ENCODE peak calls at places on chromosome 22, in four cellular contexts. F is stimulated activated CD4-positive, alpha-beta T cell treated with anti-CD3 and anti-CD28 coated beads, Interleukin-4, amount 100 ng/mL, for 4 hours; I is DMS79 treated with DMSO at 0.1 percent for 48 hours; B is activated CD4-positive, CD25-positive, alpha-beta regulatory T cell. C is an unnamed sample.

GRCh38 chr22:31968022-31968421 is 23.7 kb downstream of the YWHAH start:
- DNase-seq in F (no peak), I (no peak), B (no peak), C (no peak)

GRCh38 chr22:39439170-39439569 is 17.6 kb upstream of the MGAT3 start:
- DNase-seq in F (no peak), I (no peak), B (no peak), C (no peak)

GRCh38 chr22:25475554-25476022 is 88.9 kb upstream of the GRK3 start:
- DNase-seq in F (no peak), I (peak), B (no peak), C (no peak)

GRCh38 chr22:49022816-49023160 is 804.9 kb downstream of the BRD1 start:
- DNase-seq in F (no peak), I (no peak), B (no peak), C (no peak)

GRCh38 chr22:31102441-31103081 is 4.8 kb downstream of the SELENOM start:
- DNase-seq in F (no peak), I (no peak), B (no peak), C (no peak)

GRCh38 chr22:42269407-42270177 is 861 bp downstream of the TCF20 start:
- DNase-seq in F (peak), I (no peak), B (peak), C (peak)

GRCh38 chr22:17486313-17486712 is 77.0 kb upstream of the SLC25A18 start:
- DNase-seq in F (no peak), I (no peak), B (no peak), C (no peak)

GRCh38 chr22:40265783-40266182 is 80.5 kb upstream of the ADSL start:
- DNase-seq in F (no peak), I (no peak), B (no peak), C (no peak)

GRCh38 chr22:29306830-29307657 is 594 bp downstream of the GAS2L1 start:
- DNase-seq in F (peak), I (peak), B (no peak), C (no peak)

GRCh38 chr22:36344106-36344827 is 43.5 kb downstream of the MYH9 start:
- DNase-seq in F (peak), I (no peak), B (no peak), C (peak)

GRCh38 chr22:37229012-37229804 is 14.9 kb downstream of the RAC2 start:
- DNase-seq in F (no peak), I (peak), B (no peak), C (no peak)

GRCh38 chr22:21832291-21833290 is 34.9 kb downstream of the MAPK1 start:
- DNase-seq in F (no peak), I (no peak), B (no peak), C (no peak)

GRCh38 chr22:22021160-22021750 is 38.7 kb upstream of the TOP3B start:
- DNase-seq in F (no peak), I (no peak), B (no peak), C (no peak)

GRCh38 chr22:40036591-40037225 is 42.0 kb downstream of the FAM83F start:
- DNase-seq in F (peak), I (peak), B (peak), C (peak)

GRCh38 chr22:19974233-19974861 is 32.7 kb upstream of the TXNRD2 start:
- DNase-seq in F (no peak), I (peak), B (no peak), C (no peak)

GRCh38 chr22:41532908-41533825 is 11.1 kb downstream of the POLR3H start:
- DNase-seq in F (peak), I (no peak), B (peak), C (peak)

GRCh38 chr22:48948575-48949170 is 879.0 kb downstream of the BRD1 start:
- DNase-seq in F (no peak), I (no peak), B (no peak), C (no peak)

GRCh38 chr22:41285441-41285819 is 557 bp downstream of the RANGAP1 start:
- DNase-seq in F (peak), I (peak), B (peak), C (peak)

GRCh38 chr22:50486561-50487289 is at the start of gene MIOX:
- DNase-seq in F (no peak), I (no peak), B (no peak), C (no peak)

GRCh38 chr22:21713428-21714058 is 22.1 kb downstream of the YPEL1 start:
- DNase-seq in F (no peak), I (no peak), B (no peak), C (no peak)

GRCh38 chr22:33851240-33851639 is 69.0 kb downstream of the LARGE1 start:
- DNase-seq in F (no peak), I (no peak), B (no peak), C (no peak)

GRCh38 chr22:37259540-37260029 is 15.5 kb upstream of the RAC2 start:
- DNase-seq in F (no peak), I (no peak), B (no peak), C (no peak)

GRCh38 chr22:20526628-20527355 is 19.4 kb downstream of the MED15 start:
- DNase-seq in F (no peak), I (no peak), B (no peak), C (no peak)

GRCh38 chr22:50461536-50461935 is 13.3 kb downstream of the SBF1 start:
- DNase-seq in F (no peak), I (no peak), B (no peak), C (no peak)

GRCh38 chr22:30541979-30542810 is 4.3 kb downstream of the SEC14L6 start:
- DNase-seq in F (no peak), I (no peak), B (no peak), C (no peak)

GRCh38 chr22:18076060-18076497 is 1.7 kb upstream of the PEX26 start:
- DNase-seq in F (peak), I (peak), B (no peak), C (no peak)

GRCh38 chr22:17131686-17132085 is 10.5 kb upstream of the TMEM121B start:
- DNase-seq in F (no peak), I (no peak), B (no peak), C (no peak)

GRCh38 chr22:39725351-39726035 is 154.9 kb downstream of the CACNA1I start:
- DNase-seq in F (no peak), I (peak), B (no peak), C (no peak)

GRCh38 chr22:20576445-20576816 is 69.0 kb downstream of the MED15 start:
- DNase-seq in F (no peak), I (no peak), B (no peak), C (no peak)

C was measured in activated T-helper 9 cell treated with anti-CD3 and anti-CD28 coated beads, Interleukin-2, amount 50 U/mL, for 16 hours.